ENCODE peak calls at places on chromosomes 3 and 15, in ten cellular contexts. O is SK-MEL-5; H is neuronal stem cell; A is stimulated activated CD4-positive, alpha-beta T cell treated with anti-CD3 and anti-CD28 coated beads, Interleukin-1b, Interleukin-23, amount 100 ng/mL, for 48 hours; N is CD8-positive, alpha-beta T cell; Q is A549; S is posterior vena cava; B is right lobe of liver; F is NCI-H345; C is NCI-H1105. Y is an unnamed sample.

GRCh38 chr3:99394831-99395733 is 243.3 kb upstream of the COL8A1 start:
- DNase-seq in O (no peak), H (no peak), A (no peak), N (no peak), Q (no peak), S (no peak), B (no peak), F (no peak), C (no peak), Y (peak; percentile 91)

GRCh38 chr3:176937994-176938393 is 259.3 kb downstream of the TBL1XR1 start:
- DNase-seq in O (no peak), H (no peak), A (no peak), N (no peak), Q (no peak), S (no peak), B (no peak), F (no peak), C (no peak), Y (no peak)

GRCh38 chr3:74314696-74315095 is 299.8 kb downstream of the CNTN3 start:
- DNase-seq in O (no peak), H (no peak), A (no peak), N (no peak), Q (no peak), S (no peak), B (no peak), F (no peak), C (no peak), Y (peak; percentile 26)

GRCh38 chr3:3081659-3082546 is 28.3 kb downstream of the IL5RA start:
- DNase-seq in O (no peak), H (no peak), A (no peak), N (no peak), Q (no peak), S (no peak), B (no peak), F (no peak), C (no peak), Y (no peak)

GRCh38 chr3:111373861-111374260 is 168.1 kb upstream of the CD96 start:
- DNase-seq in O (no peak), H (no peak), A (no peak), N (no peak), Q (no peak), S (no peak), B (no peak), F (no peak), C (no peak), Y (peak; percentile 79)

GRCh38 chr3:45826908-45827307 is 15.0 kb downstream of the LZTFL1 start:
- DNase-seq in O (no peak), H (no peak), A (no peak), N (no peak), Q (no peak), S (no peak), B (no peak), F (no peak), C (no peak), Y (no peak)

GRCh38 chr3:189708375-189708774 is 77.2 kb downstream of the TP63 start:
- DNase-seq in O (no peak), H (no peak), A (no peak), N (no peak), Q (no peak), S (no peak), B (no peak), F (no peak), C (no peak), Y (no peak)

GRCh38 chr3:114764056-114764492 is 383.0 kb downstream of the ZBTB20 start:
- DNase-seq in O (no peak), H (no peak), A (no peak), N (no peak), Q (no peak), S (no peak), B (peak; percentile 66), F (no peak), C (no peak), Y (peak; percentile 51)

GRCh38 chr3:17672506-17672905 is 69.9 kb downstream of the TBC1D5 start:
- DNase-seq in O (no peak), H (no peak), A (no peak), N (no peak), Q (no peak), S (no peak), B (no peak), F (no peak), C (no peak), Y (no peak)

GRCh38 chr15:51401872-51402517 is 60.5 kb downstream of the GLDN start:
- DNase-seq in O (peak; percentile 63), H (peak; percentile 39), A (no peak), N (no peak), Q (peak; percentile 80), S (peak; percentile 85), B (no peak), F (no peak), C (no peak), Y (peak; percentile 33)

GRCh38 chr3:60610441-60611112 is 640.7 kb downstream of the FHIT start:
- DNase-seq in O (no peak), H (no peak), A (no peak), N (no peak), Q (no peak), S (peak; percentile 90), B (no peak), F (no peak), C (no peak), Y (peak; percentile 38)

GRCh38 chr15:25186906-25187645 is 232.3 kb downstream of the SNRPN start:
- DNase-seq in O (no peak), H (no peak), A (no peak), N (no peak), Q (no peak), S (peak; percentile 48), B (peak; percentile 42), F (no peak), C (no peak), Y (no peak)

GRCh38 chr3:146165370-146165769 is 4.4 kb upstream of the PLOD2 start:
- DNase-seq in O (no peak), H (no peak), A (no peak), N (no peak), Q (no peak), S (no peak), B (no peak), F (no peak), C (no peak), Y (no peak)

GRCh38 chr3:139458348-139458747 is 18.0 kb downstream of the RBP2 start:
- DNase-seq in O (no peak), H (no peak), A (no peak), N (no peak), Q (no peak), S (no peak), B (no peak), F (no peak), C (no peak), Y (no peak)

GRCh38 chr3:43814461-43814860 is 123.7 kb downstream of the ABHD5 start:
- DNase-seq in O (peak; percentile 74), H (no peak), A (no peak), N (no peak), Q (no peak), S (no peak), B (no peak), F (no peak), C (no peak), Y (peak; percentile 65)

GRCh38 chr3:134029256-134029733 is 430 bp downstream of the SLCO2A1 start:
- DNase-seq in O (no peak), H (no peak), A (no peak), N (no peak), Q (no peak), S (peak; percentile 76), B (no peak), F (peak; percentile 2), C (peak; percentile 36), Y (peak; percentile 32)

Y was measured in kidney tubule cell.